ENCODE peak calls at places on chromosomes 4 and X, in ten cellular contexts. N is AG09309; S is GM12865; A is GM04503; E is Right ventricle myocardium superior; W is activated T-helper 1 cell treated with anti-CD3 and anti-CD28 coated beads, Interleukin-12 subunit alpha, Interleukin-12 subunit beta, Interleukin-2, Interleukin-4 antibody, amounts not matched to agents 30 ng/mL and 10 ng/mL and 1 ng/mL, durations not matched to agents 14 hours and 24 hours and 36 hours; X is NCI-H345; Z is T-helper 2 cell; L is Peyer's patch; V is NCI-H1105. Q is an unnamed sample.

GRCh38 chr4:108201774-108202173 is 33.0 kb upstream of the LEF1 start:
- DNase-seq in N (no peak), S (no peak), A (no peak), E (no peak), W (no peak), X (no peak), Z (no peak), L (no peak), V (no peak), Q (no peak)

GRCh38 chr4:78654809-78655208 is 103.2 kb downstream of the ANXA3 start:
- DNase-seq in N (peak), S (no peak), A (peak), E (no peak), W (no peak), X (no peak), Z (no peak), L (no peak), V (no peak), Q (no peak)

GRCh38 chrX:75603833-75604232 is 81.0 kb upstream of the ZDHHC15 start:
- DNase-seq in N (no peak), S (peak), A (no peak), E (no peak), W (no peak), X (peak), Z (no peak), L (no peak), V (peak), Q (no peak)

GRCh38 chrX:38985375-38985774 is 184.1 kb downstream of the MID1IP1 start:
- DNase-seq in N (no peak), S (peak), A (no peak), E (no peak), W (no peak), X (peak), Z (no peak), L (no peak), V (no peak), Q (no peak)

GRCh38 chrX:35166023-35166422 is 223.4 kb downstream of the FAM47B start:
- DNase-seq in N (no peak), S (no peak), A (no peak), E (no peak), W (no peak), X (no peak), Z (no peak), L (no peak), V (no peak), Q (no peak)

GRCh38 chr4:74098628-74098995 is 383 bp downstream of the CXCL2 start:
- DNase-seq in N (no peak), S (no peak), A (no peak), E (peak), W (no peak), X (no peak), Z (no peak), L (no peak), V (no peak), Q (no peak)

GRCh38 chrX:71195959-71196727 is 26.9 kb upstream of the GJB1 start:
- DNase-seq in N (no peak), S (peak), A (no peak), E (no peak), W (peak), X (no peak), Z (no peak), L (no peak), V (no peak), Q (no peak)

GRCh38 chr4:81314196-81314896 is 99.3 kb upstream of the PRKG2 start:
- DNase-seq in N (peak), S (peak), A (peak), E (peak), W (no peak), X (peak), Z (no peak), L (no peak), V (peak), Q (peak)

GRCh38 chr4:15031993-15032660 is 29.8 kb downstream of the CPEB2 start:
- DNase-seq in N (no peak), S (no peak), A (no peak), E (no peak), W (no peak), X (no peak), Z (no peak), L (no peak), V (no peak), Q (no peak)

GRCh38 chr4:75723117-75723801 is 1.1 kb upstream of the USO1 start:
- DNase-seq in N (no peak), S (no peak), A (peak), E (no peak), W (no peak), X (no peak), Z (no peak), L (no peak), V (no peak), Q (no peak)

GRCh38 chr4:53019485-53020382 is 157.6 kb downstream of the RASL11B start:
- DNase-seq in N (no peak), S (no peak), A (peak), E (no peak), W (no peak), X (no peak), Z (no peak), L (no peak), V (no peak), Q (no peak)

GRCh38 chrX:1386338-1387127 is 5.4 kb downstream of the SLC25A6 start:
- DNase-seq in N (no peak), S (no peak), A (no peak), E (peak), W (no peak), X (no peak), Z (no peak), L (peak), V (no peak), Q (peak)

GRCh38 chrX:39459204-39459603 is 638.6 kb downstream of the BCOR start:
- DNase-seq in N (no peak), S (no peak), A (no peak), E (no peak), W (no peak), X (no peak), Z (no peak), L (no peak), V (no peak), Q (no peak)

GRCh38 chrX:153672531-153673397 is 849 bp downstream of the PNCK start:
- DNase-seq in N (no peak), S (no peak), A (no peak), E (no peak), W (no peak), X (no peak), Z (no peak), L (no peak), V (no peak), Q (no peak)

GRCh38 chrX:16445166-16445752 is 204.7 kb upstream of the S100G start:
- DNase-seq in N (no peak), S (peak), A (no peak), E (no peak), W (peak), X (peak), Z (no peak), L (no peak), V (peak), Q (peak)

GRCh38 chr4:119785963-119786362 is 157.4 kb upstream of the PDE5A start:
- DNase-seq in N (no peak), S (no peak), A (no peak), E (no peak), W (no peak), X (no peak), Z (no peak), L (no peak), V (no peak), Q (no peak)

GRCh38 chr4:89164400-89164799 is 53.1 kb downstream of the TIGD2 start:
- DNase-seq in N (no peak), S (no peak), A (no peak), E (no peak), W (no peak), X (no peak), Z (no peak), L (no peak), V (no peak), Q (no peak)

GRCh38 chr4:128483816-128484215 is 196.2 kb upstream of the PGRMC2 start:
- DNase-seq in N (peak), S (no peak), A (peak), E (no peak), W (no peak), X (no peak), Z (no peak), L (no peak), V (no peak), Q (no peak)

GRCh38 chrX:45537936-45538335 is 337.3 kb upstream of the DIPK2B start:
- DNase-seq in N (no peak), S (no peak), A (no peak), E (no peak), W (no peak), X (no peak), Z (no peak), L (no peak), V (no peak), Q (no peak)

GRCh38 chrX:103831342-103831802 is 685 bp downstream of the RAB9B start:
- DNase-seq in N (no peak), S (peak), A (no peak), E (no peak), W (no peak), X (no peak), Z (no peak), L (no peak), V (peak), Q (peak)

GRCh38 chr4:28772066-28772465 is 1911.4 kb downstream of the STIM2 start:
- DNase-seq in N (peak), S (no peak), A (peak), E (no peak), W (no peak), X (no peak), Z (no peak), L (no peak), V (no peak), Q (no peak)

GRCh38 chrX:10166731-10167149 is 10.0 kb downstream of the CLCN4 start:
- DNase-seq in N (no peak), S (peak), A (no peak), E (peak), W (no peak), X (no peak), Z (no peak), L (no peak), V (no peak), Q (peak)

GRCh38 chr4:851701-852430 is 25.9 kb upstream of the CPLX1 start:
- DNase-seq in N (no peak), S (no peak), A (no peak), E (peak), W (no peak), X (no peak), Z (no peak), L (no peak), V (no peak), Q (no peak)

GRCh38 chr4:26719954-26720552 is 136.2 kb downstream of the TBC1D19 start:
- DNase-seq in N (no peak), S (no peak), A (no peak), E (no peak), W (no peak), X (peak), Z (no peak), L (no peak), V (no peak), Q (no peak)

GRCh38 chrX:42422961-42423360 is 355.0 kb downstream of the PPP1R2C start:
- DNase-seq in N (no peak), S (no peak), A (no peak), E (no peak), W (no peak), X (no peak), Z (no peak), L (no peak), V (no peak), Q (no peak)

GRCh38 chr4:2798399-2799301 is 5.8 kb downstream of the SH3BP2 start:
- DNase-seq in N (no peak), S (peak), A (no peak), E (peak), W (peak), X (no peak), Z (no peak), L (peak), V (no peak), Q (peak)

GRCh38 chr4:156137971-156138581 is 184.4 kb upstream of the CTSO start:
- DNase-seq in N (no peak), S (no peak), A (no peak), E (no peak), W (no peak), X (peak), Z (no peak), L (no peak), V (no peak), Q (no peak)

GRCh38 chr4:110640608-110641007 is 17.7 kb upstream of the PITX2 start:
- DNase-seq in N (no peak), S (no peak), A (no peak), E (no peak), W (no peak), X (no peak), Z (no peak), L (no peak), V (no peak), Q (no peak)

GRCh38 chr4:81723044-81723884 is 251.6 kb upstream of the RASGEF1B start:
- DNase-seq in N (no peak), S (no peak), A (no peak), E (no peak), W (no peak), X (no peak), Z (no peak), L (no peak), V (no peak), Q (no peak)

GRCh38 chr4:125316391-125316780 is 1.6 kb downstream of the FAT4 start:
- DNase-seq in N (no peak), S (no peak), A (no peak), E (peak), W (no peak), X (peak), Z (no peak), L (no peak), V (no peak), Q (peak)

GRCh38 chr4:42397635-42398447 is 553 bp downstream of the SHISA3 start:
- DNase-seq in N (no peak), S (peak), A (no peak), E (peak), W (no peak), X (peak), Z (no peak), L (no peak), V (no peak), Q (peak)

GRCh38 chr4:139039044-139039443 is 23.5 kb downstream of the NOCT start:
- DNase-seq in N (no peak), S (no peak), A (no peak), E (no peak), W (no peak), X (no peak), Z (no peak), L (no peak), V (no peak), Q (no peak)

GRCh38 chr4:18813055-18813454 is 791.5 kb upstream of the LCORL start:
- DNase-seq in N (no peak), S (no peak), A (no peak), E (no peak), W (no peak), X (no peak), Z (no peak), L (no peak), V (no peak), Q (no peak)